ENCODE peak calls at places on chromosomes 4 and X, in eight cellular contexts. F is HT1080; K is chondrocyte; U is body of pancreas; B is CD4-positive, CD25-positive, alpha-beta regulatory T cell; C is HEK293T; M is neural crest cell; S is AG08396. N is an unnamed sample.

GRCh38 chr4:101649790-101650450 is 140.6 kb upstream of the BANK1 start:
- DNase-seq in F (no peak), K (no peak), U (no peak), B (no peak), C (no peak), M (no peak), S (no peak), N (no peak)

GRCh38 chrX:153688071-153688470 is 345 bp downstream of the SLC6A8 start:
- DNase-seq in F (no peak), K (no peak), U (no peak), B (no peak), C (no peak), M (no peak), S (no peak), N (no peak)

GRCh38 chr4:127268367-127268766 is 364.4 kb upstream of the INTU start:
- DNase-seq in F (no peak), K (no peak), U (no peak), B (no peak), C (no peak), M (no peak), S (no peak), N (no peak)

GRCh38 chrX:10165580-10166247 is 8.9 kb downstream of the CLCN4 start:
- DNase-seq in F (peak; percentile 11), K (no peak), U (no peak), B (no peak), C (no peak), M (no peak), S (no peak), N (no peak)

GRCh38 chrX:136162827-136163427 is 15.6 kb downstream of the FHL1 start:
- DNase-seq in F (peak; percentile 59), K (no peak), U (peak; percentile 50), B (peak; percentile 23), C (peak; percentile 70), M (peak; percentile 19), S (peak; percentile 39), N (no peak)

GRCh38 chr4:139658185-139658584 is 7.4 kb upstream of the MGST2 start:
- DNase-seq in F (no peak), K (no peak), U (no peak), B (no peak), C (no peak), M (no peak), S (no peak), N (no peak)

GRCh38 chr4:114698256-114698655 is 99.6 kb downstream of the UGT8 start:
- DNase-seq in F (no peak), K (no peak), U (no peak), B (no peak), C (no peak), M (no peak), S (no peak), N (no peak)

GRCh38 chr4:101067383-101067782 is 279.9 kb downstream of the PPP3CA start:
- DNase-seq in F (no peak), K (no peak), U (no peak), B (no peak), C (no peak), M (no peak), S (no peak), N (no peak)